ENCODE peak calls at places on chromosomes 7 and 10, in eight cellular contexts. X is GM23248; T is fibroblast of the aortic adventitia; P is CD8-positive, alpha-beta memory T cell; S is GM12865; V is right lobe of liver; I is upper lobe of right lung; F is keratinocyte. K is an unnamed sample.

GRCh38 chr10:28841625-28842024 is 164.3 kb downstream of the BAMBI start:
- DNase-seq in X (peak), T (peak), P (no peak), S (no peak), V (no peak), I (no peak), F (no peak), K (peak)

GRCh38 chr10:63217120-63217605 is 84.0 kb downstream of the NRBF2 start:
- DNase-seq in X (peak), T (peak), P (no peak), S (peak), V (no peak), I (no peak), F (no peak), K (peak)

GRCh38 chr7:144516729-144517128 is 113.2 kb upstream of the NOBOX start:
- DNase-seq in X (no peak), T (no peak), P (no peak), S (no peak), V (no peak), I (no peak), F (no peak), K (no peak)

GRCh38 chr10:12704488-12704887 is 297.0 kb downstream of the CCDC3 start:
- DNase-seq in X (no peak), T (no peak), P (no peak), S (no peak), V (no peak), I (no peak), F (no peak), K (peak)

GRCh38 chr7:94698275-94698674 is 42.3 kb upstream of the SGCE start:
- DNase-seq in X (peak), T (peak), P (no peak), S (no peak), V (no peak), I (no peak), F (no peak), K (peak)

GRCh38 chr7:39199951-39200350 is 222.2 kb downstream of the POU6F2 start:
- DNase-seq in X (no peak), T (no peak), P (no peak), S (no peak), V (no peak), I (no peak), F (no peak), K (no peak)

GRCh38 chr7:63925626-63926460 is 72.8 kb upstream of the ZNF722 start:
- DNase-seq in X (peak), T (no peak), P (peak), S (peak), V (peak), I (peak), F (peak), K (no peak)

GRCh38 chr10:111281516-111281915 is 204.7 kb downstream of the ADRA2A start:
- DNase-seq in X (peak), T (peak), P (no peak), S (no peak), V (no peak), I (no peak), F (no peak), K (no peak)

GRCh38 chr10:62384057-62384446 is 9.9 kb downstream of the ZNF365 start:
- DNase-seq in X (peak), T (peak), P (peak), S (peak), V (no peak), I (no peak), F (peak), K (peak)

GRCh38 chr7:44517175-44517574 is 24.0 kb downstream of the NPC1L1 start:
- DNase-seq in X (no peak), T (no peak), P (no peak), S (no peak), V (no peak), I (no peak), F (no peak), K (no peak)

GRCh38 chr7:7201583-7202374 is 19.4 kb downstream of the C1GALT1 start:
- DNase-seq in X (no peak), T (no peak), P (peak), S (peak), V (no peak), I (peak), F (no peak), K (no peak)

GRCh38 chr7:88217675-88218427 is 2.0 kb downstream of the SRI start:
- DNase-seq in X (no peak), T (no peak), P (no peak), S (peak), V (no peak), I (no peak), F (no peak), K (peak)

GRCh38 chr10:131081386-131081785 is 230.1 kb downstream of the TCERG1L start:
- DNase-seq in X (no peak), T (no peak), P (no peak), S (no peak), V (no peak), I (no peak), F (no peak), K (no peak)

GRCh38 chr7:107230334-107230733 is 61.5 kb downstream of the HBP1 start:
- DNase-seq in X (peak), T (peak), P (no peak), S (no peak), V (no peak), I (no peak), F (peak), K (peak)

GRCh38 chr10:93471110-93471651 is 11.0 kb downstream of the MYOF start:
- DNase-seq in X (peak), T (peak), P (no peak), S (no peak), V (no peak), I (no peak), F (no peak), K (peak)

GRCh38 chr7:104252409-104253134 is 44.8 kb upstream of the ORC5 start:
- DNase-seq in X (peak), T (no peak), P (no peak), S (peak), V (no peak), I (no peak), F (no peak), K (no peak)

GRCh38 chr10:88565072-88565471 is 18.0 kb downstream of the RNLS start:
- DNase-seq in X (peak), T (peak), P (no peak), S (peak), V (no peak), I (no peak), F (no peak), K (peak)

GRCh38 chr10:47450442-47450841 is 33.5 kb downstream of the ANXA8 start:
- DNase-seq in X (no peak), T (no peak), P (no peak), S (no peak), V (no peak), I (no peak), F (no peak), K (no peak)

GRCh38 chr10:121753726-121754476 is 155.7 kb upstream of the FGFR2 start:
- DNase-seq in X (peak), T (peak), P (no peak), S (peak), V (no peak), I (no peak), F (peak), K (peak)

GRCh38 chr10:29499993-29500537 is 134.7 kb downstream of the SVIL start:
- DNase-seq in X (no peak), T (no peak), P (no peak), S (no peak), V (no peak), I (no peak), F (no peak), K (no peak)

GRCh38 chr10:78263521-78263988 is 229.9 kb downstream of the RPS24 start:
- DNase-seq in X (peak), T (peak), P (no peak), S (no peak), V (no peak), I (peak), F (peak), K (peak)

GRCh38 chr10:124259139-124259825 is 159.4 kb downstream of the OAT start:
- DNase-seq in X (no peak), T (no peak), P (no peak), S (peak), V (no peak), I (no peak), F (no peak), K (no peak)

GRCh38 chr7:78576196-78576595 is 777.6 kb downstream of the PHTF2 start:
- DNase-seq in X (peak), T (no peak), P (no peak), S (no peak), V (no peak), I (no peak), F (no peak), K (peak)

GRCh38 chr7:131212114-131212513 is 115.6 kb upstream of the MKLN1 start:
- DNase-seq in X (no peak), T (peak), P (no peak), S (no peak), V (no peak), I (no peak), F (no peak), K (peak)

GRCh38 chr7:2053395-2053794 is 179.3 kb downstream of the MAD1L1 start:
- DNase-seq in X (no peak), T (no peak), P (no peak), S (no peak), V (no peak), I (no peak), F (no peak), K (no peak)

GRCh38 chr7:138029941-138030340 is 28.1 kb upstream of the CREB3L2 start:
- DNase-seq in X (no peak), T (peak), P (no peak), S (no peak), V (no peak), I (no peak), F (no peak), K (no peak)

GRCh38 chr10:79375321-79376077 is 28.2 kb downstream of the PPIF start:
- DNase-seq in X (peak), T (peak), P (no peak), S (no peak), V (peak), I (no peak), F (no peak), K (peak)

GRCh38 chr10:6987536-6987945 is 407.5 kb upstream of the PRKCQ start:
- DNase-seq in X (no peak), T (no peak), P (no peak), S (no peak), V (no peak), I (no peak), F (no peak), K (no peak)

GRCh38 chr10:48509974-48510692 is 94.7 kb downstream of the ARHGAP22 start:
- DNase-seq in X (no peak), T (no peak), P (no peak), S (peak), V (no peak), I (no peak), F (no peak), K (no peak)

GRCh38 chr10:6299743-6300105 is 97.0 kb downstream of the PFKFB3 start:
- DNase-seq in X (no peak), T (no peak), P (no peak), S (no peak), V (no peak), I (no peak), F (no peak), K (no peak)

GRCh38 chr7:16978358-16979244 is 96.8 kb upstream of the AGR3 start:
- DNase-seq in X (peak), T (peak), P (no peak), S (no peak), V (no peak), I (no peak), F (no peak), K (peak)

GRCh38 chr7:70668606-70669358 is 463.2 kb upstream of the GALNT17 start:
- DNase-seq in X (no peak), T (no peak), P (no peak), S (peak), V (no peak), I (no peak), F (peak), K (no peak)

GRCh38 chr10:34407227-34407626 is 407.9 kb downstream of the PARD3 start:
- DNase-seq in X (no peak), T (peak), P (no peak), S (peak), V (peak), I (no peak), F (no peak), K (peak)

GRCh38 chr7:71208881-71209280 is 76.9 kb downstream of the GALNT17 start:
- DNase-seq in X (no peak), T (no peak), P (no peak), S (no peak), V (no peak), I (no peak), F (no peak), K (no peak)

GRCh38 chr7:33299425-33299824 is 170.1 kb downstream of the BBS9 start:
- DNase-seq in X (no peak), T (no peak), P (no peak), S (no peak), V (no peak), I (no peak), F (no peak), K (no peak)

GRCh38 chr7:130987092-130987491 is 253.1 kb upstream of the KLF14 start:
- DNase-seq in X (no peak), T (no peak), P (no peak), S (no peak), V (no peak), I (no peak), F (peak), K (no peak)

GRCh38 chr10:29668628-29669027 is 33.9 kb upstream of the SVIL start:
- DNase-seq in X (peak), T (peak), P (no peak), S (no peak), V (no peak), I (no peak), F (peak), K (peak)

GRCh38 chr10:4481192-4481591 is 344.8 kb upstream of the AKR1E2 start:
- DNase-seq in X (no peak), T (no peak), P (no peak), S (no peak), V (no peak), I (no peak), F (no peak), K (no peak)
- H3K4me3 ChIP-seq in X (no peak), T (no peak), P (no peak), S (no peak), V (no peak), I (no peak), F (no peak), K (no peak)

GRCh38 chr10:818526-819220 is 112.8 kb downstream of the LARP4B start:
- DNase-seq in X (no peak), T (no peak), P (no peak), S (no peak), V (no peak), I (no peak), F (no peak), K (no peak)
- H3K4me3 ChIP-seq in X (no peak), T (no peak), P (no peak), S (no peak), V (no peak), I (no peak), F (no peak), K (no peak)

DNA sequence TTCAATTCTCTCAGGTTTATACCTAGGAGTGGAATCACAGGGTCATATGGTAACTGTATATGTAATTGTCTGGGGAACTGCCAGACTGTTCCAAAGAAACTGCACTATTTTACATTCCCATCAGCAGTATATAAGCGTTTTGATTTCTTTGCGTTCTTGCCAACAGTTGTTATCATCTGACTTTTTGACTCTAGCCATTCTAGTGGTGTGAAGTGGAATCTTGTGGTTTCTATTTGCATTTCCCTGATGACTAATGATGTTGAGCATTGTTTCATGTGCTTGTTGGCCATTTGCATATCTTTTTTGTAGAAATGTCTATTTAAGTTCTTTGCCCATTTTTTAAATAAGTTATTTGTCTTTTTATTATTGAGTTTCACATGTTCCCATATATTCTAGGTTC is 44.3 kb upstream of the ZC3HAV1 start:
- DNase-seq in X (peak), T (peak), P (no peak), S (no peak), V (no peak), I (no peak), F (no peak), K (peak)
- H3K4me3 ChIP-seq in X (no peak), T (no peak), P (no peak), S (no peak), V (no peak), I (no peak), F (no peak), K (no peak)

DNA sequence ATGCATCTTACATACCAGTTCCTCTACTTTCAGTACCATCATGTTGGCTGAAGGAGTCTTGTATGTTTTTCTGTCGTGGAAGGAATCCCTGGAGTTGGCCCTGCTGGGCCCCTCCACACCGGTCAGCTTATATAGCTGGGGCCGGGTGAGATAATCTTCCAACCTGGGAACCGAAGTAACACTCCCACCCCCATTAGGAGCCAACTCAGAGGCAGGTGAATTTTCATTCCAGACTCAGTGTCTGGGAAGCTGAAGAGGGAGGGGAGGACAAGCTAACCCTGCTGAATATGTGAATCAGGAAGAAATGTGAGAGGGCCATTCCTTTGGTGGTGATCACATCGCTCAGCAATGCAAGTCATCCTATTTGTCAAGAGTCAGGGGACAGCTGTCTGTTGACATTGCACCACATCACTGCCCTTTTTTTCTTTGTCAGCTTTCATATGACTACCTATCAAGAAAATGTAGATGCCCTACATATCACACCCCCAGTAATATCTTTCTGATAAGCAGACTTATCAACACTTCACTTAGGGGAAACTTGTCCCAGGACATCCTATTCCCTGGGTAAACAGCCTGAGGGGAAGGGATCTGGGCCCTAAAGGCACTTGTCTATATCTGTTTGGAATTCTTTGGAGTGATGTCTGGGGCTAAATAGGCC is at the start of gene ANKRD1:
- DNase-seq in X (peak), T (peak), P (no peak), S (no peak), V (no peak), I (no peak), F (peak), K (peak)
- H3K4me3 ChIP-seq in X (peak), T (no peak), P (no peak), S (no peak), V (no peak), I (peak), F (no peak), K (peak)

GRCh38 chr10:9828110-9828509 is 1189.6 kb upstream of the CELF2 start:
- DNase-seq in X (no peak), T (no peak), P (no peak), S (no peak), V (no peak), I (no peak), F (no peak), K (no peak)
- H3K4me3 ChIP-seq in X (no peak), T (no peak), P (no peak), S (no peak), V (no peak), I (no peak), F (no peak), K (no peak)

GRCh38 chr7:27221201-27221797 is 21.3 kb upstream of the EVX1 start:
- DNase-seq in X (no peak), T (no peak), P (no peak), S (peak), V (no peak), I (no peak), F (no peak), K (no peak)

GRCh38 chr7:27220440-27220955 is 20.6 kb upstream of the HOXA13 start:
- DNase-seq in X (no peak), T (no peak), P (no peak), S (no peak), V (no peak), I (peak), F (no peak), K (no peak)

GRCh38 chr7:27223941-27224590 is 18.5 kb upstream of the EVX1 start:
- DNase-seq in X (no peak), T (no peak), P (no peak), S (no peak), V (no peak), I (no peak), F (no peak), K (no peak)

GRCh38 chr7:27229448-27229847 is 13.2 kb upstream of the EVX1 start:
- DNase-seq in X (no peak), T (no peak), P (no peak), S (no peak), V (no peak), I (no peak), F (no peak), K (no peak)

GRCh38 chr7:27225005-27225934 is 17.3 kb upstream of the EVX1 start:
- DNase-seq in X (no peak), T (no peak), P (no peak), S (no peak), V (no peak), I (no peak), F (no peak), K (no peak)
- H3K4me3 ChIP-seq in X (no peak), T (no peak), P (no peak), S (no peak), V (no peak), I (no peak), F (no peak), K (no peak)

GRCh38 chr10:86960003-86960862 is 1.8 kb downstream of the SNCG start:
- DNase-seq in X (peak), T (peak), P (no peak), S (peak), V (peak), I (no peak), F (no peak), K (peak)
- H3K4me3 ChIP-seq in X (no peak), T (no peak), P (no peak), S (no peak), V (no peak), I (peak), F (no peak), K (no peak)

GRCh38 chr10:15857001-15857608 is 3.2 kb downstream of the MINDY3 start:
- DNase-seq in X (no peak), T (no peak), P (no peak), S (no peak), V (no peak), I (no peak), F (no peak), K (no peak)
- H3K4me3 ChIP-seq in X (peak), T (no peak), P (no peak), S (no peak), V (no peak), I (no peak), F (no peak), K (no peak)